ENCODE peak calls at places on chromosome 18, in five cellular contexts. L, O, Y, W and P are unnamed samples.

GRCh38 chr18:23540867-23541266 is 37.6 kb downstream of the RMC1 start:
- DNase-seq in Y (no peak), O (no peak), W (no peak), L (no peak), P (no peak)

GRCh38 chr18:52636536-52636935 is 296.5 kb downstream of the DCC start:
- DNase-seq in L (no peak), O (no peak), Y (no peak), W (peak; percentile 20), P (no peak)

GRCh38 chr18:11852048-11852341 is 782 bp downstream of the CHMP1B start:
- DNase-seq in O (no peak), W (no peak), L (peak; percentile 55), Y (no peak), P (no peak)

GRCh38 chr18:24274822-24275221 is 122.8 kb downstream of the OSBPL1A start:
- DNase-seq in W (peak; percentile 43), O (peak; percentile 53), Y (no peak), L (peak; percentile 46), P (no peak)

GRCh38 chr18:27124196-27124595 is 60.9 kb downstream of the CHST9 start:
- DNase-seq in Y (no peak), L (no peak), O (no peak), W (no peak), P (no peak)

GRCh38 chr18:79400091-79400590 is 4.4 kb downstream of the NFATC1 start:
- DNase-seq in O (peak; percentile 87), Y (peak; percentile 78), L (peak; percentile 71), W (peak; percentile 68), P (peak; percentile 43)

GRCh38 chr18:79510731-79511141 is 115.0 kb downstream of the NFATC1 start:
- DNase-seq in O (peak; percentile 30), W (no peak), Y (no peak), L (peak; percentile 19), P (no peak)

GRCh38 chr18:58231930-58232329 is 187.9 kb downstream of the NEDD4L start:
- DNase-seq in L (no peak), W (no peak), O (no peak), Y (no peak), P (no peak)

GRCh38 chr18:31399336-31400032 is 22.9 kb downstream of the DSG4 start:
- DNase-seq in W (no peak), L (no peak), Y (no peak), O (no peak), P (no peak)

GRCh38 chr18:63683890-63684289 is 18.9 kb upstream of the SERPINB11 start:
- DNase-seq in Y (no peak), O (no peak), W (no peak), L (no peak), P (no peak)

GRCh38 chr18:9335255-9336045 is 877 bp downstream of the TWSG1 start:
- DNase-seq in O (no peak), L (no peak), W (no peak), Y (no peak), P (no peak)

GRCh38 chr18:12049983-12050811 is 43.4 kb upstream of the ANKRD62 start:
- DNase-seq in L (peak; percentile 31), Y (no peak), W (no peak), O (no peak), P (no peak)

GRCh38 chr18:75625966-75626365 is 198.5 kb upstream of the SMIM21 start:
- DNase-seq in W (no peak), O (no peak), Y (no peak), L (no peak), P (no peak)

GRCh38 chr18:55868909-55869308 is 280.9 kb upstream of the TCF4 start:
- DNase-seq in W (no peak), L (no peak), Y (no peak), O (no peak), P (no peak)

GRCh38 chr18:43661570-43661969 is 384.3 kb upstream of the SYT4 start:
- DNase-seq in O (no peak), W (no peak), Y (no peak), L (no peak), P (no peak)

GRCh38 chr18:28757466-28758008 is 580.6 kb upstream of the CDH2 start:
- DNase-seq in O (no peak), Y (no peak), L (no peak), W (no peak), P (no peak)

GRCh38 chr18:74540689-74541421 is 6.6 kb downstream of the CNDP1 start:
- DNase-seq in O (no peak), W (no peak), Y (no peak), L (no peak), P (no peak)

GRCh38 chr18:79523221-79523737 is 127.5 kb downstream of the NFATC1 start:
- DNase-seq in O (peak; percentile 28), Y (no peak), L (peak; percentile 10), W (peak; percentile 8), P (no peak)

GRCh38 chr18:24534737-24535136 is 74.3 kb downstream of the HRH4 start:
- DNase-seq in Y (no peak), O (no peak), L (no peak), W (no peak), P (no peak)

GRCh38 chr18:45122510-45122909 is 441.8 kb downstream of the SETBP1 start:
- DNase-seq in W (no peak), Y (no peak), O (no peak), L (no peak), P (no peak)

GRCh38 chr18:31042391-31043181 is at the start of gene DSC3:
- DNase-seq in O (peak; percentile 47), Y (no peak), W (no peak), L (peak; percentile 33), P (peak; percentile 21)

GRCh38 chr18:13051159-13051558 is 60.0 kb downstream of the CEP192 start:
- DNase-seq in L (no peak), Y (no peak), W (no peak), O (no peak), P (no peak)

GRCh38 chr18:10495936-10496335 is 29.9 kb upstream of the NAPG start:
- DNase-seq in O (no peak), Y (no peak), L (no peak), W (no peak), P (no peak)

GRCh38 chr18:66792466-66792865 is 188.6 kb upstream of the CDH19 start:
- DNase-seq in O (no peak), W (no peak), Y (no peak), L (no peak), P (no peak)

GRCh38 chr18:32974421-32975165 is 201.8 kb upstream of the KLHL14 start:
- DNase-seq in L (no peak), O (no peak), W (no peak), Y (no peak), P (no peak)

GRCh38 chr18:35415511-35416427 is 38.6 kb upstream of the ZNF396 start:
- DNase-seq in O (no peak), Y (no peak), W (no peak), L (no peak), P (no peak)

DNA sequence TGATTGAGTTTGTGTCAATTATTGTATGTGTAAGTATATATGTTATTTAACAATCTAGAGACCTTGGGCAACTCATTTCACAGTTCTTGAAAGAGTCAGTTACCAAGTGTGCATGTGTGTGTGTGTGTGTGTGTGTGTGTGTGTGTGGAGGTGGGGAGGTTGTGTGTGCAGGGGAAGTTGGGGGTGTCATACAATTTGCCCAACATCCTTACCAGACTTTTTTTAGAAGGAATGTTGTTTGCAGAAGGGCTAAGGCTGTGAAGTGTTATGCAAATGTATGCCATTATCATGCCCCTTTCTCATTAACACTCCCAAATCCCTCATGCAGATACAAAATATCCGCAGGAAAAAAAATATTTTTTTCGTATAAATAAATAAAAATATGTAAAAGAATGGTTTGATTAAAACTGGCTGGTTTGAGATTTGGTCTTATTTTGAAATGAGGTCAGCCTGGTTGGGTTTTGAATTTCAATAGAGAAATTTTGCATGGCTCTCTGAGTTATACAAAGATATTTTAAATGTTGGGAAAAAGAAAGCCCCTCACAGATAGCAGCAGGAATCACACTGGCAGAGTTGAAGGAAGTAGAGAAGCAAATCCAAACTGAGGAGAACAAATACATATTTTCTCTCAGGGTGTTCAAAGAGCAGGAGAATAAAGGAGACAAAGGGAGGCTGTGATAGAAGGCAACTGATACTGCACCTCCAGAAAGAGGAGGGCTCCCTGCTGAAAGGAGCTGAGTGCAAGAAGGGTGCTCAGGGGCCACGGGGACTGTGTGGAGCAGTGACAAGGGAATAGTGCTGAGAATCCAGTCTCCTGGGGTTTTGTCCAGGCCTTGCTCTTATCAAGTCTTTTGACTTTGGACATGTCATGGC is 1365.5 kb upstream of the CELF4 start:
- DNase-seq in O (no peak), W (no peak), Y (no peak), L (no peak), P (no peak)
- H3K4me3 ChIP-seq in O (no peak overlapping the region), W (no peak overlapping the region), Y (no peak overlapping the region), L (no peak overlapping the region), P (no peak overlapping the region)

GRCh38 chr18:3481696-3482210 is 31.8 kb downstream of the TGIF1 start:
- DNase-seq in W (no peak), L (no peak), O (no peak), Y (no peak), P (no peak)
- H3K27ac ChIP-seq in W (no peak overlapping the region), L (no peak overlapping the region), O (no peak overlapping the region), Y (no peak overlapping the region), P (no peak overlapping the region)

DNA sequence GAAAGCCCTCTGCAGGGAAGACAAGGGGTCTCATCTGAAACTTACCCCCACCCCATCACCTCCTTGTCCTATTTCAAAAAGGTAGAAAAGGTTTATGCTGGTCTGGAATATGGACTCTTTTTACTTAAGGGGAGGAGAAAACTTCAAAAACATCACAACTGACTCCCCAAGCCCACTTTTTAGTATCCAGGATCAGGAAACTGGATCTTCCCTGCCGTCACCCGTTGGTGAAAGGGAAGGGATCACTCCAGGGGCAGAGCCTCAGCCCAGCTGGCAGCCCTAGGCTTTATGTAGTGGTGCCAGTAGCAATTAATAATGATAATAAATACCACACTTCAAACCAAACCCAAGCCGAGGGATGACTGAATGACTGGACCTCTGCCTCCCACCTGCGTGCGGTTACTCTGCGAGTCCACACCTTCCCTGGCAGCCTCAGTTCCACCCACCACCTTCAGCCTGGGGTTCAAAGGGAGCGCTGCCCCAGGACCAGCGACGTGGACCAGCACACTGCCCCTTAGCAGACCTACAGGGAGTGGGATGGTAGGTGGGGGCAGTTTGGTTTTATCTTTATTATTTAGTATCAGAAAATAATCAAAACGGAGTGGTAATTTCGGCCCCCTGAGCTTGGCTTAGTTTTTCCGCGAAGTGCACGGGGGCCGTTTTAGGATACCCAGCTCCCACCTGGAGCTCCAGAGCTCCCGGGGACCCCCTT is 4.9 kb upstream of the GATA6 start:
- DNase-seq in W (peak; percentile 42), O (no peak), L (no peak), Y (no peak), P (peak; percentile 68)
- H3K4me3 ChIP-seq in W (no peak overlapping the region), O (peak overlapping the region; percentile 79), L (peak overlapping the region; percentile 21), Y (peak overlapping the region; percentile 99), P (peak overlapping the region; percentile 90)

GRCh38 chr18:48541026-48541746 is 2.4 kb downstream of the CTIF start:
- DNase-seq in Y (peak; percentile 83), L (peak; percentile 87), O (peak; percentile 84), W (peak; percentile 78), P (peak; percentile 88)

GRCh38 chr18:48540329-48541025 is 1.6 kb downstream of the CTIF start:
- DNase-seq in O (peak; percentile 83), L (peak; percentile 76), Y (peak; percentile 72), W (peak; percentile 65), P (peak; percentile 59)

GRCh38 chr18:48542513-48543181 is 3.8 kb downstream of the CTIF start:
- DNase-seq in O (no peak), W (no peak), Y (no peak), L (no peak), P (no peak)

GRCh38 chr18:48543228-48543627 is 4.4 kb downstream of the CTIF start:
- DNase-seq in O (no peak), W (peak; percentile 57), L (no peak), Y (no peak), P (no peak)

DNA sequence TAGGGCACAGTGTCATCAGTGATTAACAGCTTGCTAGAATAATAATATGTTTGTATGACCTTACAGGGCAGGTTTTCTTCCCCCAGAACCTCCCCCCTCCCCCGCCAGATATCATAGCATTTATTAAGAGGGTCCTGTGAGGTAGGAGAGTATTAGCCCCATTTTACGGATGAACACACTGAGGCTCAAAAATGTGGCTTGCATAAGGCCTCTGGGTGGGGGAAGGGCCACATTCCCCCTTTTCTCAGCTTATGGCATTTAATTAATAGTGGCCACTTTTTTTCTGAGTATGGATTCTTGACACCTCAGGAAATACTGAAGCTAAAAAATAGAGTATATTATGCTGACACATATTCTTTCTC is 2.9 kb downstream of the CTIF start:
- DNase-seq in W (no peak), O (no peak), Y (no peak), L (no peak), P (no peak)
- H3K27ac ChIP-seq in W (peak overlapping the region; percentile 88), O (peak overlapping the region; percentile 89), Y (peak overlapping the region; percentile 96), L (no peak overlapping the region), P (no peak overlapping the region)